ENCODE peak calls at places on chromosomes 13 and 19, in ten cellular contexts. X, Y, N, J, Z, W, A, V, P and O are unnamed samples.

GRCh38 chr19:14519860-14520407 is 1.7 kb upstream of the DNAJB1 start:
- DNase-seq in X (peak), Y (peak), N (no peak), J (no peak), Z (no peak), W (no peak), A (no peak), V (no peak), P (peak), O (no peak)

GRCh38 chr19:54435551-54436016 is 13.4 kb upstream of the LENG8 start:
- DNase-seq in X (no peak), Y (no peak), N (no peak), J (no peak), Z (no peak), W (peak), A (no peak), V (no peak), P (no peak), O (no peak)

GRCh38 chr19:5326986-5327623 is 13.5 kb downstream of the PTPRS start:
- DNase-seq in X (no peak), Y (no peak), N (no peak), J (no peak), Z (no peak), W (peak), A (no peak), V (no peak), P (no peak), O (no peak)

GRCh38 chr13:75399168-75399878 is 82.6 kb downstream of the TBC1D4 start:
- DNase-seq in X (no peak), Y (no peak), N (no peak), J (no peak), Z (no peak), W (no peak), A (no peak), V (no peak), P (peak), O (no peak)

GRCh38 chr13:20035130-20035529 is 76.6 kb downstream of the ZMYM2 start:
- DNase-seq in X (no peak), Y (no peak), N (no peak), J (no peak), Z (no peak), W (peak), A (no peak), V (no peak), P (peak), O (no peak)

GRCh38 chr19:10420444-10421239 is at the start of gene PDE4A:
- DNase-seq in X (no peak), Y (no peak), N (no peak), J (peak), Z (no peak), W (peak), A (no peak), V (no peak), P (peak), O (no peak)

GRCh38 chr13:30308548-30308947 is 1.2 kb upstream of the KATNAL1 start:
- DNase-seq in X (no peak), Y (no peak), N (no peak), J (no peak), Z (no peak), W (no peak), A (no peak), V (no peak), P (peak), O (no peak)

GRCh38 chr13:103188688-103189326 is 122.6 kb upstream of the SLC10A2 start:
- DNase-seq in X (no peak), Y (no peak), N (no peak), J (peak), Z (no peak), W (peak), A (no peak), V (no peak), P (peak), O (no peak)

GRCh38 chr19:38062959-38063786 is 156.2 kb downstream of the SIPA1L3 start:
- DNase-seq in X (no peak), Y (no peak), N (no peak), J (peak), Z (peak), W (no peak), A (peak), V (peak), P (no peak), O (no peak)

GRCh38 chr19:32652893-32653625 is 21.9 kb downstream of the ANKRD27 start:
- DNase-seq in X (peak), Y (peak), N (no peak), J (no peak), Z (peak), W (no peak), A (no peak), V (peak), P (peak), O (no peak)

GRCh38 chr19:35184267-35184666 is 29.7 kb downstream of the FXYD5 start:
- DNase-seq in X (no peak), Y (no peak), N (no peak), J (no peak), Z (no peak), W (no peak), A (no peak), V (no peak), P (no peak), O (no peak)

GRCh38 chr19:2199215-2199614 is 35.5 kb downstream of the DOT1L start:
- DNase-seq in X (no peak), Y (no peak), N (no peak), J (no peak), Z (no peak), W (peak), A (peak), V (no peak), P (no peak), O (no peak)

GRCh38 chr19:14536926-14537692 is 7.7 kb downstream of the TECR start:
- DNase-seq in X (peak), Y (no peak), N (no peak), J (peak), Z (peak), W (peak), A (peak), V (no peak), P (peak), O (no peak)

GRCh38 chr19:1505991-1506881 is 6.6 kb downstream of the ADAMTSL5 start:
- DNase-seq in X (no peak), Y (no peak), N (no peak), J (no peak), Z (no peak), W (no peak), A (no peak), V (peak), P (no peak), O (peak)

GRCh38 chr13:94433055-94433947 is 46.2 kb downstream of the DCT start:
- DNase-seq in X (no peak), Y (no peak), N (no peak), J (peak), Z (no peak), W (peak), A (no peak), V (no peak), P (peak), O (no peak)

GRCh38 chr19:33438016-33438671 is 64.6 kb downstream of the CEBPG start:
- DNase-seq in X (no peak), Y (peak), N (no peak), J (no peak), Z (no peak), W (no peak), A (no peak), V (peak), P (peak), O (peak)

GRCh38 chr13:68050746-68051145 is 820.6 kb upstream of the PCDH9 start:
- DNase-seq in X (no peak), Y (no peak), N (no peak), J (no peak), Z (no peak), W (no peak), A (no peak), V (no peak), P (no peak), O (no peak)

GRCh38 chr19:1592023-1592754 is 476 bp downstream of the MBD3 start:
- DNase-seq in X (peak), Y (peak), N (peak), J (peak), Z (peak), W (peak), A (peak), V (peak), P (peak), O (no peak)

GRCh38 chr13:77000475-77000874 is 8.6 kb downstream of the CLN5 start:
- DNase-seq in X (no peak), Y (no peak), N (no peak), J (no peak), Z (no peak), W (no peak), A (no peak), V (no peak), P (peak), O (no peak)

GRCh38 chr13:28136916-28137315 is 1.4 kb upstream of the PAN3 start:
- DNase-seq in X (no peak), Y (no peak), N (no peak), J (no peak), Z (no peak), W (no peak), A (no peak), V (no peak), P (no peak), O (no peak)

GRCh38 chr13:72004236-72004635 is 137.2 kb upstream of the DACH1 start:
- DNase-seq in X (no peak), Y (no peak), N (no peak), J (no peak), Z (no peak), W (no peak), A (no peak), V (no peak), P (no peak), O (no peak)

GRCh38 chr19:1172353-1173159 is 1.5 kb downstream of the SBNO2 start:
- DNase-seq in X (peak), Y (peak), N (no peak), J (no peak), Z (peak), W (no peak), A (no peak), V (peak), P (peak), O (no peak)

GRCh38 chr13:32946558-32946957 is 69.7 kb upstream of the KL start:
- DNase-seq in X (no peak), Y (no peak), N (no peak), J (no peak), Z (no peak), W (no peak), A (no peak), V (no peak), P (no peak), O (no peak)

GRCh38 chr13:47484564-47484963 is 516.5 kb downstream of the SUCLA2 start:
- DNase-seq in X (no peak), Y (no peak), N (no peak), J (no peak), Z (no peak), W (no peak), A (no peak), V (no peak), P (peak), O (no peak)

GRCh38 chr19:18846862-18847515 is 15.2 kb downstream of the UPF1 start:
- DNase-seq in X (peak), Y (peak), N (peak), J (peak), Z (peak), W (peak), A (peak), V (peak), P (peak), O (no peak)

GRCh38 chr13:50130686-50131051 is 115.4 kb downstream of the KCNRG start:
- DNase-seq in X (peak), Y (no peak), N (no peak), J (peak), Z (no peak), W (peak), A (peak), V (no peak), P (peak), O (no peak)

GRCh38 chr13:79998386-79998785 is 342.5 kb downstream of the SPRY2 start:
- DNase-seq in X (no peak), Y (no peak), N (no peak), J (no peak), Z (no peak), W (no peak), A (no peak), V (no peak), P (no peak), O (no peak)

GRCh38 chr19:55212447-55212846 is 3.1 kb upstream of the PTPRH start:
- DNase-seq in X (no peak), Y (no peak), N (no peak), J (peak), Z (no peak), W (peak), A (peak), V (no peak), P (no peak), O (no peak)

GRCh38 chr19:14494910-14495677 is 833 bp downstream of the GIPC1 start:
- DNase-seq in X (peak), Y (no peak), N (no peak), J (no peak), Z (no peak), W (no peak), A (no peak), V (peak), P (no peak), O (no peak)

GRCh38 chr19:20171285-20171684 is 4.3 kb downstream of the ZNF486 start:
- DNase-seq in X (no peak), Y (no peak), N (no peak), J (no peak), Z (no peak), W (no peak), A (no peak), V (no peak), P (no peak), O (no peak)

GRCh38 chr19:5048091-5048726 is 79.3 kb downstream of the KDM4B start:
- DNase-seq in X (peak), Y (peak), N (peak), J (peak), Z (peak), W (peak), A (peak), V (peak), P (peak), O (no peak)

GRCh38 chr13:37443538-37443937 is 155.0 kb downstream of the POSTN start:
- DNase-seq in X (no peak), Y (no peak), N (no peak), J (no peak), Z (no peak), W (no peak), A (no peak), V (no peak), P (peak), O (no peak)

GRCh38 chr13:90997951-90998350 is 349.5 kb upstream of the MIR17HG start:
- DNase-seq in X (no peak), Y (no peak), N (no peak), J (no peak), Z (no peak), W (no peak), A (no peak), V (no peak), P (no peak), O (no peak)

GRCh38 chr19:35555301-35556005 is 8.0 kb downstream of the ATP4A start:
- DNase-seq in X (peak), Y (no peak), N (no peak), J (peak), Z (no peak), W (peak), A (no peak), V (no peak), P (peak), O (no peak)

GRCh38 chr13:79228972-79229371 is 177.1 kb downstream of the RBM26 start:
- DNase-seq in X (no peak), Y (no peak), N (no peak), J (no peak), Z (no peak), W (no peak), A (no peak), V (no peak), P (no peak), O (no peak)

GRCh38 chr19:19120308-19121156 is 17.7 kb downstream of the TMEM161A start:
- DNase-seq in X (peak), Y (peak), N (no peak), J (peak), Z (peak), W (peak), A (peak), V (peak), P (peak), O (no peak)

GRCh38 chr13:113164492-113164891 is 6.0 kb downstream of the PROZ start:
- DNase-seq in X (no peak), Y (no peak), N (no peak), J (no peak), Z (no peak), W (no peak), A (no peak), V (no peak), P (no peak), O (no peak)

DNA sequence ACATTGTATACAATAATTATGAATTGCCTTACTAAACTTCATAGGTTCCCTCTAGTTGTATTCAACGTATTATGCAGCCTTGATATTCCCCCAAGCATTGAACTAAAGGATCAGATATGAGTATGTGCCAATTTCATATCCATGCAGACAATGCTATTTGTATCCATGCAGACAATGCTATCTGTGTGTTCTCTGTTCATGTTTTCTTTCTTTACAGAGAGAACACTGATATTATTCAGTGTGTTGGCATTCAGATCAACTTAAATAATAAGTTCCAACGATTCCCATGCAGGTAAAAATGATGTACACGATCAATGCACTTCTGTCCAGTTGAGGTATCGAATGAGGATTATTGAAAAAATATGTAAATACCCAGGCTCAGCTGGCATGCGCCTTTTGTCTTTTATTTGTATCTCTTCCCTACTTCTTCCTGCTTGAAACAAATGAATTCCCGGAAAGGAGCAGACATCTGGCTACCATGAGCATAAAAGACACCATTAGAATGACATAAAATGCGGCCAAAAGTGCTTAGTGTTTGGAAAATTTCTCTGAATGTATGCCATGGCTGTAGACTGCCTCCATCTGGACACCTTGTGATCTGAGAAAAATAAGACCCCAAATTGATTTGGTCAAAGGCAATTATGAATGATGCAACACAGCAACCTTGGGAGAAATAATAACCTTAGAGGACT is 731.5 kb downstream of the SLITRK1 start:
- DNase-seq in X (no peak), Y (no peak), N (no peak), J (no peak), Z (no peak), W (peak), A (no peak), V (no peak), P (no peak), O (no peak)
- TF ChIP-seq CTCF in X (no peak), Y (no peak), N (no peak), J (no peak), Z (no peak), W (no peak), A (no peak), V (no peak), P (no peak), O (peak)

GRCh38 chr13:99600318-99600717 is 99.0 kb downstream of the TM9SF2 start:
- DNase-seq in X (no peak), Y (no peak), N (no peak), J (peak), Z (no peak), W (peak), A (no peak), V (no peak), P (no peak), O (no peak)
- TF ChIP-seq CTCF in X (no peak), Y (no peak), N (no peak), J (peak), Z (no peak), W (peak), A (no peak), V (no peak), P (no peak), O (no peak)

GRCh38 chr19:46371371-46371901 is 24.5 kb downstream of the PPP5C start:
- DNase-seq in X (no peak), Y (peak), N (no peak), J (no peak), Z (no peak), W (peak), A (no peak), V (peak), P (peak), O (peak)

GRCh38 chr19:46374526-46375475 is 27.9 kb downstream of the PPP5C start:
- DNase-seq in X (no peak), Y (peak), N (no peak), J (no peak), Z (no peak), W (no peak), A (no peak), V (peak), P (no peak), O (peak)

GRCh38 chr19:46369817-46370216 is 22.9 kb downstream of the PPP5C start:
- DNase-seq in X (no peak), Y (no peak), N (no peak), J (no peak), Z (no peak), W (no peak), A (no peak), V (no peak), P (no peak), O (no peak)

GRCh38 chr19:46373573-46374359 is 26.9 kb downstream of the PPP5C start:
- DNase-seq in X (peak), Y (peak), N (no peak), J (peak), Z (peak), W (peak), A (no peak), V (peak), P (peak), O (peak)

GRCh38 chr19:46372901-46373572 is 26.1 kb downstream of the PPP5C start:
- DNase-seq in X (no peak), Y (peak), N (no peak), J (no peak), Z (no peak), W (peak), A (no peak), V (peak), P (peak), O (peak)
- TF ChIP-seq CTCF in X (no peak), Y (no peak), N (no peak), J (peak), Z (no peak), W (peak), A (peak), V (no peak), P (peak), O (peak)

GRCh38 chr19:42311612-42312160 is 1.4 kb upstream of the TMEM145 start:
- DNase-seq in X (no peak), Y (no peak), N (no peak), J (no peak), Z (no peak), W (peak), A (no peak), V (no peak), P (no peak), O (no peak)
- TF ChIP-seq CTCF in X (no peak), Y (no peak), N (no peak), J (no peak), Z (no peak), W (peak), A (no peak), V (no peak), P (peak), O (peak)